ENCODE peak calls at places on chromosomes 2 and 18, in six cellular contexts. G is nephron progenitor cell, C is HFF-Myc, Z is progenitor cell of endocrine pancreas, V is body of pancreas, L is sigmoid colon. J is an unnamed sample.

GRCh38 chr2:187470698-187471097 is 22.6 kb upstream of the CALCRL start:
- DNase-seq in G (no peak), V (no peak), Z (no peak), C (no peak), L (no peak), J (no peak)

GRCh38 chr18:69974365-69974764 is 26.7 kb upstream of the CD226 start:
- DNase-seq in G (no peak), L (no peak), Z (no peak), C (no peak), V (no peak), J (no peak)

GRCh38 chr2:28457237-28457636 is 38.6 kb upstream of the PLB1 start:
- DNase-seq in V (no peak), C (no peak), G (no peak), L (peak; percentile 48), Z (no peak), J (no peak)

GRCh38 chr2:11370377-11371098 is 26.1 kb upstream of the ROCK2 start:
- DNase-seq in V (peak; percentile 65), L (no peak), G (no peak), Z (no peak), C (no peak), J (no peak)

GRCh38 chr2:165440367-165440766 is 29.1 kb upstream of the CSRNP3 start:
- DNase-seq in V (no peak), G (peak; percentile 8), Z (no peak), L (no peak), C (peak; percentile 97), J (peak; percentile 45)

GRCh38 chr18:76491436-76491800 is 3.6 kb downstream of the ZNF516 start:
- DNase-seq in G (peak; percentile 82), V (peak; percentile 79), L (peak; percentile 88), Z (peak; percentile 55), C (no peak), J (peak; percentile 67)

GRCh38 chr2:178163911-178164310 is 30.4 kb upstream of the OSBPL6 start:
- DNase-seq in L (no peak), G (no peak), Z (no peak), C (no peak), V (no peak), J (no peak)

GRCh38 chr18:54181856-54182612 is 42.4 kb downstream of the MBD2 start:
- DNase-seq in G (no peak), C (no peak), L (no peak), Z (no peak), V (no peak), J (no peak)

GRCh38 chr2:218745559-218746469 is 35.2 kb downstream of the TTLL4 start:
- DNase-seq in G (no peak), L (peak; percentile 75), Z (no peak), V (peak; percentile 45), C (no peak), J (no peak)

GRCh38 chr2:230179086-230179485 is 40.7 kb downstream of the SP110 start:
- DNase-seq in V (no peak), C (no peak), G (no peak), Z (no peak), L (no peak), J (no peak)

GRCh38 chr2:157312866-157313486 is 12.6 kb downstream of the ERMN start:
- DNase-seq in Z (no peak), V (no peak), C (no peak), G (no peak), L (no peak), J (no peak)

GRCh38 chr2:26754972-26755670 is 9.0 kb upstream of the SLC35F6 start:
- DNase-seq in V (no peak), Z (no peak), G (no peak), C (no peak), L (no peak), J (no peak)

GRCh38 chr2:134375935-134376334 is 122.1 kb downstream of the MGAT5 start:
- DNase-seq in G (peak; percentile 8), Z (no peak), L (peak; percentile 85), V (peak; percentile 52), C (peak; percentile 36), J (no peak)

GRCh38 chr2:25309402-25309801 is 32.3 kb downstream of the DNMT3A start:
- DNase-seq in L (no peak), V (peak; percentile 55), G (peak; percentile 62), Z (peak; percentile 25), C (no peak), J (peak; percentile 77)
- TF ChIP-seq CTCF in L (no peak), V (peak; percentile 27), G (peak; percentile 38), Z (peak; percentile 51), C (peak; percentile 63), J (peak; percentile 62)

DNA sequence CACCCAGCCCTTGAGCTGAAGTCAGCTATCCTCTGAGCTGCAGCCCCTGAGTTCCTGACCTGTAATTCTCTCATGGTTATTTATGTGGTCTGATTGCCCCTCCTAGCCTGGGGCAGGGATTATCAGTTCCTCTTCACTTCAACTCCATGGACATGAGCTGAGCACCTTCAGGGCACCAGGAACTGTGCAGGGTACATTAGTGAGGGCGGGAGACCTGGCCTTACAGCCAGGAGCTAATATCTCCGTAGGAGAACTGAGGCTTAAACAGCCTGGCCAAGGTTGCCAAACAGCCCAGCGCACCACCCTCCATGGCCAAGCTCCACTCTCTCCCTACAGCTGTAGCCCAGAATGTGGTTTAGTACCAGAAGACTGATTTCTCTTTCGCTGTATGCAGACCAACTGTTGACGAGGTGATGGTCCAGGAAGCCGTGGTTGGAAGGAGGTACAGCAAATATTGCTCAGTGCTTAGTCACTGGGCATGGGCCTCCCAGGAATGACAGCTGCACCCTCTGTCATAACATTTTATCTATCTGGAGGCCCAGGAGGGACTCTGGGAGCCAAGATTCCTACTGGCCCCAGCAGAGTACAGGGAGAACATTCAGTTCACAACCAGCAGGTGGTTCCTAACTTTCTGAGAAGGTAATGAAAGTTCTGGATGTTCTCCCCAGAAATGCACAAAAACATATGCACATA is 228.7 kb upstream of the SIX2 start:
- DNase-seq in Z (no peak), L (no peak), C (peak; percentile 67), G (no peak), V (no peak), J (no peak)
- TF ChIP-seq CTCF in Z (no peak), L (no peak), C (peak; percentile 31), G (no peak), V (no peak), J (no peak)

GRCh38 chr2:3597567-3597966 is 2.7 kb downstream of the COLEC11 start:
- DNase-seq in L (no peak), V (no peak), C (no peak), G (no peak), Z (no peak), J (no peak)

GRCh38 chr2:3596891-3597290 is 2.0 kb downstream of the COLEC11 start:
- DNase-seq in V (no peak), C (no peak), Z (no peak), G (no peak), L (no peak), J (no peak)

GRCh38 chr2:3595409-3595808 is 497 bp downstream of the COLEC11 start:
- DNase-seq in G (no peak), L (no peak), C (no peak), V (no peak), Z (no peak), J (no peak)

GRCh38 chr2:3595985-3596384 is 1.1 kb downstream of the COLEC11 start:
- DNase-seq in V (no peak), C (no peak), G (no peak), Z (no peak), L (no peak), J (no peak)

GRCh38 chr2:3594493-3595281 is at the start of gene COLEC11:
- DNase-seq in V (no peak), L (no peak), C (no peak), Z (no peak), G (peak; percentile 28), J (peak; percentile 32)
- TF ChIP-seq CTCF in V (no peak), L (no peak), C (no peak), Z (peak; percentile 36), G (no peak), J (no peak)

DNA sequence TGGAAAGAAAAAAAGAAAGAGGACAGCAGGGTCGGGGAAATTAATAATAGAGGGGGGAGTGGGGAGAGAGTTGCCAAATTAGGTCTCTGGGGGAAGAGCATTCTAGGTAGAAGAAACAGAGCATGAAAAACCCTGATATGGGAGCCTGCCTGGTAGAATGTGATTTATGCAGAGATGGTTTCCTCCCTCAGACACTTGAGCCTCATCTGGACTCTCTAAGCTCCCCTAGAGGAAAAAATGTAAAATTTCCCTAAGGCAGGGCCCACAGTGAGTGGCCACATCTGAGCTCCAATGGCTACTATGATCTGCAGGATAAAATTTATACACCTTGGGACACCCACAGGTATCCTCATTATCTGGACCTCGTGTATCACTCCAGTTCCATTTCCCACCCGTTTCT is 20.6 kb upstream of the EPAS1 start:
- DNase-seq in G (no peak), L (no peak), Z (no peak), C (no peak), V (no peak), J (no peak)
- TF ChIP-seq CTCF in G (peak; percentile 26), L (no peak), Z (no peak), C (peak; percentile 35), V (no peak), J (no peak)

DNA sequence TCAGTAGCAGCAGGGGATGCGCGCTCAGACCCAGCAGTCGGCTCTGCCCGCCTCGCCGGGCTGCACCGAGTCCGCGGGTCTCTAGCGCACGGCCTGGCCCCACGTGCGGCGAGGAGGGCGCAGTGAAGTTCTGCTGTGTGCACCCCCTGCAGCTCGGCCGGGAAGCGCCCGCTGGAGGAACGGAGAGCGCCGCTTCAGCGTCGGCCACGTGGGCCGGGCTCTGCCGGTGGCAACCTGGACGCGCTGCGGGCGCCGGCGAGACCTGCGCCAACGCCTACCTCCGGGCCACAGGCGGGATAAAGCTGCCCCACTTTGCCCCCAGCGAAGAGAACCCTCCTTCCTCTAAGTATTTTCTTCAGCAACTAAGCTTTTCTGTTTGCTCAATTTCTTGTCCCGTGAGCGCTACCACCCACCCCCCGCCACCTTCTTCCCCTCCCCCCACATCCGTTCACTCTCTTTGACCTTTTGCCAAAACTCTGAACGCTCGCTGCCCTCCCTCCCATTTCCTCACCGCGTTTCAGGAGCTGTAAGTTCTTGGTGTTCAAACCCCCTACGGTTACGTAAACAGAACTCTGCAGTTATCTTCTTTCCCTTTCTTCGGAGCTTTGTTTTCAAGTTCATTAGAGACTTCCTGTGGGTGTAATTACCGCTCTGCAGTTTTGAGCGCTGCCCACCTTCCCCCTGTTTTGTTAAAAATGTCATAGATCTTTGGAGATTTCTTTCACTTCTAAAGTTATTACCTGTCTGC is 42.6 kb upstream of the EDAR start:
- DNase-seq in G (peak; percentile 67), L (no peak), Z (peak; percentile 43), C (peak; percentile 11), V (peak; percentile 29), J (peak; percentile 59)
- TF ChIP-seq CTCF in G (no peak), L (no peak), Z (peak; percentile 23), C (no peak), V (no peak), J (no peak)

GRCh38 chr2:124810132-124810531 is 785.0 kb downstream of the CNTNAP5 start:
- DNase-seq in C (no peak), Z (peak; percentile 9), V (no peak), G (peak; percentile 22), L (no peak), J (peak; percentile 35)

GRCh38 chr2:124805060-124805459 is 780.0 kb downstream of the CNTNAP5 start:
- DNase-seq in Z (no peak), L (no peak), C (no peak), G (no peak), V (no peak), J (no peak)

GRCh38 chr2:124798551-124798950 is 773.5 kb downstream of the CNTNAP5 start:
- DNase-seq in G (no peak), V (no peak), C (no peak), Z (no peak), L (no peak), J (no peak)

GRCh38 chr2:124804014-124804940 is 779.2 kb downstream of the CNTNAP5 start:
- DNase-seq in L (no peak), C (no peak), V (no peak), Z (no peak), G (peak; percentile 9), J (peak; percentile 22)
- TF ChIP-seq CTCF in L (no peak), C (peak; percentile 50), V (peak; percentile 50), Z (peak; percentile 69), G (peak; percentile 77), J (peak; percentile 73)

GRCh38 chr2:172427256-172427989 is at the start of gene ITGA6:
- DNase-seq in C (no peak), V (peak; percentile 92), L (no peak), Z (peak; percentile 83), G (peak; percentile 84), J (peak; percentile 73)
- TF ChIP-seq CTCF in C (peak; percentile 12), V (peak; percentile 52), L (no peak), Z (no peak), G (no peak), J (no peak)

J was measured in endothelial cell.